ENCODE peak calls at places on chromosomes 1 and 21, in six cellular contexts. U, E, W, Q, B and K are unnamed samples.

GRCh38 chr21:24272527-24272938 is 1334.7 kb downstream of the MRPL39 start:
- DNase-seq in W (no peak), E (no peak), U (no peak), B (no peak), Q (no peak), K (no peak)

GRCh38 chr1:45989249-45989648 is 143.2 kb downstream of the PIK3R3 start:
- DNase-seq in Q (no peak), E (no peak), W (no peak), B (no peak), U (no peak), K (no peak)

GRCh38 chr21:25490742-25491141 is 116.5 kb downstream of the MRPL39 start:
- DNase-seq in B (no peak), Q (no peak), U (no peak), W (no peak), E (no peak), K (no peak)

GRCh38 chr1:19925342-19926070 is 2.1 kb upstream of the PLA2G2E start:
- DNase-seq in Q (no peak), W (no peak), E (no peak), U (no peak), B (no peak), K (no peak)

GRCh38 chr1:110637475-110637874 is 31.3 kb upstream of the KCNA2 start:
- DNase-seq in E (no peak), W (no peak), B (no peak), U (no peak), Q (no peak), K (no peak)

GRCh38 chr1:46455951-46456350 is 33.7 kb upstream of the DMBX1 start:
- DNase-seq in U (no peak), Q (no peak), E (no peak), B (no peak), W (no peak), K (no peak)

GRCh38 chr1:114209971-114210370 is 56.3 kb upstream of the SYT6 start:
- DNase-seq in E (no peak), U (no peak), B (no peak), W (no peak), Q (no peak), K (no peak)

GRCh38 chr1:178417858-178418257 is 78.9 kb downstream of the CLEC20A start:
- DNase-seq in E (no peak), U (no peak), Q (no peak), B (no peak), W (no peak), K (no peak)

GRCh38 chr1:59317343-59317742 is 20.4 kb downstream of the FGGY start:
- DNase-seq in U (no peak), E (no peak), B (no peak), W (no peak), Q (no peak), K (no peak)

GRCh38 chr1:54263601-54264226 is 63.7 kb downstream of the MRPL37 start:
- DNase-seq in U (no peak), Q (no peak), W (no peak), B (no peak), E (no peak), K (no peak)

GRCh38 chr1:26280333-26281042 is 602 bp downstream of the SH3BGRL3 start:
- DNase-seq in E (no peak), W (peak; percentile 48), B (peak; percentile 27), U (peak; percentile 24), Q (no peak), K (peak; percentile 48)

GRCh38 chr1:9904571-9904970 is 5.5 kb downstream of the CTNNBIP1 start:
- DNase-seq in Q (no peak), W (no peak), U (no peak), E (no peak), B (no peak), K (no peak)

GRCh38 chr1:9900142-9901043 is 9.7 kb downstream of the CTNNBIP1 start:
- DNase-seq in B (peak; percentile 86), E (no peak), Q (no peak), U (peak; percentile 78), W (peak; percentile 71), K (no peak)

GRCh38 chr1:9903801-9904527 is 6.1 kb downstream of the CTNNBIP1 start:
- DNase-seq in W (no peak), Q (no peak), E (no peak), B (no peak), U (no peak), K (no peak)

GRCh38 chr1:9902060-9902452 is 8.0 kb downstream of the CTNNBIP1 start:
- DNase-seq in E (no peak), Q (no peak), B (no peak), U (no peak), W (no peak), K (no peak)

DNA sequence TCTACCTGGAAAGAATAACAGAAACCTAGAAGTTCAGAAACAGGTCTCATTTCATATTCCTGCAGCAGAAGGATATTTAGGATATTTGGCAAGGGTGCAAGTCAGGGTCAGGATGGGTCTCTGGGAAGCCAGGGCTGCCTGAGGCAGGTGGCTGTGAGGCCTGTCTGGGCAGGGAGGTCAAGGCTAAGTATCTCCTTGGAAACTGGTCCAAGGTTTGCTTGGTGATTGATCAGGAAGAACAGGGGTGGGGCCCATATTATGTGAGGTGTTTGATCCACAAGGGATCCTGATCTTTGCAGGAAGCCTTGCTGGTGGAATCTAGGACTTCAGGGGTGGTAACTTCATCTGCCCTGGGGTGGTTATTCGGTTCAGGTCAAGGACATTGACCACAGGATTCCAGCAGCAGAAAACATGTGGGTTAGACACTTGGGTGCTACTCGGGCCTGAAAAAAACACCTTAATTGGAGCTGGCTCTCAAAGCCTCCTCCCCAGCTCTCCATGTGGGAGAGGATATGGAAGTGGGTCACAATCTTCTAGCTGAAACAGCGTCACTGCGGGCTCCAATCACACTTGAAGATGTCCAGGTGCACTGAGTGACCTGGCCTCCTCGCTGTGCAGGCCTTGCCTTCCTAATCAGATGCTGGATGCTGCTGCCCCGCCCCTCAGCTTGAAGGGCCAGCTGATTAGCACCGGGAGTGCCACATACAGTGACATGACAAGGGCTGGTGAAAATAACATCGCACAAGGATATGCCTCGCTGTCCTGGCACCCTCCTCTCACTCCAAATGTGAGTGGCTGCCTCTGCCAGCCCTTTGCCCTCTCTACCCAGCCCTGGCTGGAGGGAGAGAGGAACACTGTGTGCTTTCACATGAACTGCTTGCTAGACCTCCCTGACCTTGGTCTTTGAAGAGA is 8.7 kb downstream of the CTNNBIP1 start:
- DNase-seq in W (no peak), U (no peak), B (peak; percentile 69), Q (no peak), E (no peak), K (no peak)
- TF ChIP-seq POLR2AphosphoS5 in W (no peak), U (no peak), B (no peak), Q (no peak), E (no peak), K (no peak)

DNA sequence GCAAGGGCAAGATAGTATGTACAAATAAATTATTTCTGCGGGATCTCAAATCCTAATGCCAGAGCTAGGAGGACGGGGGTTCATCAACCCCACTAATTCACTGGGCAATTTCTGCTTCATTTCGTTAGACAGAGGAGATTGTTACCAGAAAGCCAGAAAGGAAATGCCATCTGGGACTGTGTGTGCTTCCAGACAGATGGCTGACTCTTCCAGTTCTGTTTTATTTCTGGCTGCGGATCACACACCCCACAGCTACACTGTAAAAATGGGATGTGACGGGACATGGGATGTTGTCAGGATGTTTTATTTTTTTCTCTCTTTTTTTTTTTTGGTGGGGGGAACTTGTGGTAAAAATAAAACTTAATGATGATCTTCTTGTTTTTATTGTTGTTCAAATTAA is 114.4 kb downstream of the NUF2 start:
- DNase-seq in W (no peak), U (no peak), E (peak; percentile 43), B (no peak), Q (no peak), K (no peak)
- TF ChIP-seq POLR2AphosphoS5 in W (peak; percentile 56), U (no peak), E (no peak), B (no peak), Q (no peak), K (no peak)

DNA sequence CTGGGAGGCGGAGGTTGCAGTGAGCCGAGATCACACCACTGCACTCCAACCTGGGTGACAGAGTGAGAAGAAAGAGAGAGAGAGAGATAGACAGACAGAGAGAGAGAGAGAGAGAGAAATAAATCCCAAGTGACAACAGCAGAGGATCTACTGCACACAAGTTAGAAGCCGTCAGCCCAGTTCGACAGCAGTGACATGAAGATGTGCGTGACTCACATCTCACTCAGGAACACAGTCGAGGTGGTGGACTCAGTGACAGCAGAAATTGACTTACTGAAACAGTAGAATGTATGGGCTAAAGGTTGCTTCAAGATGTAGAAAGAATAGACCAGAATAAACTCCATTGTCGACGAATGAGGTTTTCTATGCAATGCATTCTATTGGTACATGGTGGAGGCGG is 77.0 kb upstream of the KRTAP19-8 start:
- DNase-seq in W (no peak), E (no peak), U (no peak), B (no peak), Q (no peak), K (no peak)
- TF ChIP-seq POLR2AphosphoS5 in W (no peak), E (no peak), U (no peak), B (no peak), Q (no peak), K (no peak)

GRCh38 chr1:21937034-21937371 is at the start of gene HSPG2:
- DNase-seq in W (no peak), B (no peak), Q (no peak), E (no peak), U (no peak), K (no peak)

GRCh38 chr1:21935891-21936365 is 1.2 kb downstream of the HSPG2 start:
- DNase-seq in Q (no peak), B (peak; percentile 60), E (no peak), U (no peak), W (peak; percentile 72), K (no peak)

GRCh38 chr1:21933397-21934248 is 3.5 kb downstream of the HSPG2 start:
- DNase-seq in U (peak; percentile 87), Q (no peak), W (peak; percentile 63), E (no peak), B (peak; percentile 91), K (no peak)

GRCh38 chr1:21936366-21937031 is 611 bp downstream of the HSPG2 start:
- DNase-seq in B (no peak), E (no peak), U (no peak), W (peak; percentile 40), Q (no peak), K (no peak)

GRCh38 chr1:21935393-21935804 is 1.7 kb downstream of the HSPG2 start:
- DNase-seq in B (no peak), U (no peak), Q (no peak), E (no peak), W (no peak), K (no peak)
- TF ChIP-seq POLR2AphosphoS5 in B (no peak), U (no peak), Q (no peak), E (no peak), W (no peak), K (no peak)